ENCODE peak calls at places on chromosomes 6 and 20, in ten cellular contexts. M, G, L, J, Q, D, V, I, Z and K are unnamed samples.
A peak's percentile ranks its signal among the peaks of the same experiment; 100 is the strongest.

GRCh38 chr6:29720863-29721262 is 2.4 kb upstream of the HLA-F start:
- DNase-seq in Z (no peak), I (no peak), V (no peak), G (no peak), D (no peak), Q (no peak), M (no peak), L (no peak), J (no peak), K (no peak)

GRCh38 chr20:1656844-1657243 is 735 bp downstream of the SIRPG start:
- DNase-seq in J (no peak), L (no peak), V (no peak), Z (no peak), Q (no peak), M (no peak), D (no peak), G (no peak), I (no peak), K (no peak)

GRCh38 chr6:125728739-125729138 is 20.7 kb upstream of the HEY2 start:
- DNase-seq in M (no peak), D (no peak), L (no peak), I (no peak), V (no peak), Q (no peak), J (peak; percentile 19), G (peak; percentile 34), Z (no peak), K (no peak)

GRCh38 chr6:152575621-152576150 is 61.5 kb downstream of the SYNE1 start:
- DNase-seq in L (peak; percentile 32), V (peak; percentile 16), M (no peak), D (peak; percentile 29), Q (peak; percentile 78), Z (peak; percentile 34), G (peak; percentile 87), J (no peak), I (no peak), K (peak; percentile 59)

GRCh38 chr20:1671891-1672669 is 14.5 kb upstream of the SIRPG start:
- DNase-seq in Q (no peak), V (no peak), Z (no peak), L (no peak), J (no peak), M (no peak), D (no peak), I (no peak), G (no peak), K (no peak)

GRCh38 chr6:158517581-158517980 is 42.3 kb upstream of the TMEM181 start:
- DNase-seq in G (no peak), M (no peak), L (no peak), Q (no peak), V (peak; percentile 20), I (no peak), D (no peak), Z (no peak), J (no peak), K (no peak)

GRCh38 chr20:60011512-60012507 is 53.6 kb downstream of the CDH26 start:
- DNase-seq in J (no peak), V (no peak), G (no peak), I (no peak), L (no peak), Q (no peak), M (no peak), D (no peak), Z (no peak), K (no peak)

GRCh38 chr6:135167617-135168016 is 13.5 kb upstream of the MYB start:
- DNase-seq in G (no peak), J (no peak), V (no peak), M (no peak), L (no peak), Q (no peak), I (no peak), Z (no peak), D (no peak), K (no peak)

GRCh38 chr6:154617175-154617574 is 106.7 kb upstream of the CNKSR3 start:
- DNase-seq in Q (peak; percentile 12), I (no peak), M (no peak), D (no peak), L (no peak), G (peak; percentile 12), V (no peak), J (no peak), Z (no peak), K (no peak)

GRCh38 chr6:2913621-2914317 is 10.7 kb upstream of the SERPINB9 start:
- DNase-seq in M (no peak), D (no peak), Z (no peak), L (no peak), G (no peak), V (no peak), Q (no peak), I (no peak), J (no peak), K (no peak)

GRCh38 chr6:73452107-73452461 is at the start of gene CGAS:
- DNase-seq in J (peak; percentile 37), Q (peak; percentile 76), V (peak; percentile 49), G (peak; percentile 74), Z (peak; percentile 25), D (peak; percentile 25), M (peak; percentile 28), L (peak; percentile 62), I (peak; percentile 59), K (peak; percentile 60)

GRCh38 chr6:45493761-45494160 is 116.0 kb upstream of the SUPT3H start:
- DNase-seq in V (no peak), D (no peak), Z (no peak), G (no peak), Q (no peak), L (no peak), M (no peak), I (no peak), J (no peak), K (no peak)

GRCh38 chr20:48722737-48723191 is 105.0 kb downstream of the PREX1 start:
- DNase-seq in Q (peak; percentile 58), G (peak; percentile 84), I (peak; percentile 29), V (peak; percentile 68), Z (no peak), D (no peak), L (no peak), M (no peak), J (peak; percentile 32), K (peak; percentile 82)

GRCh38 chr6:218153-219018 is 73.9 kb upstream of the DUSP22 start:
- DNase-seq in Z (no peak), G (no peak), D (no peak), J (no peak), M (no peak), V (no peak), Q (no peak), I (no peak), L (no peak), K (no peak)

GRCh38 chr6:219019-219570 is 73.2 kb upstream of the DUSP22 start:
- DNase-seq in Q (no peak), L (no peak), J (no peak), V (no peak), G (no peak), M (no peak), I (no peak), D (no peak), Z (no peak), K (no peak)

GRCh38 chr6:219641-220198 is 72.6 kb upstream of the DUSP22 start:
- DNase-seq in L (peak; percentile 65), Z (no peak), V (peak; percentile 51), I (peak; percentile 30), Q (peak; percentile 11), J (peak; percentile 64), D (no peak), G (peak; percentile 50), M (no peak), K (peak; percentile 18)

GRCh38 chr6:215335-216034 is 76.8 kb upstream of the DUSP22 start:
- DNase-seq in L (no peak), Q (peak; percentile 2), M (peak; percentile 72), J (no peak), Z (no peak), D (no peak), I (no peak), G (no peak), V (peak; percentile 19), K (peak; percentile 14)

DNA sequence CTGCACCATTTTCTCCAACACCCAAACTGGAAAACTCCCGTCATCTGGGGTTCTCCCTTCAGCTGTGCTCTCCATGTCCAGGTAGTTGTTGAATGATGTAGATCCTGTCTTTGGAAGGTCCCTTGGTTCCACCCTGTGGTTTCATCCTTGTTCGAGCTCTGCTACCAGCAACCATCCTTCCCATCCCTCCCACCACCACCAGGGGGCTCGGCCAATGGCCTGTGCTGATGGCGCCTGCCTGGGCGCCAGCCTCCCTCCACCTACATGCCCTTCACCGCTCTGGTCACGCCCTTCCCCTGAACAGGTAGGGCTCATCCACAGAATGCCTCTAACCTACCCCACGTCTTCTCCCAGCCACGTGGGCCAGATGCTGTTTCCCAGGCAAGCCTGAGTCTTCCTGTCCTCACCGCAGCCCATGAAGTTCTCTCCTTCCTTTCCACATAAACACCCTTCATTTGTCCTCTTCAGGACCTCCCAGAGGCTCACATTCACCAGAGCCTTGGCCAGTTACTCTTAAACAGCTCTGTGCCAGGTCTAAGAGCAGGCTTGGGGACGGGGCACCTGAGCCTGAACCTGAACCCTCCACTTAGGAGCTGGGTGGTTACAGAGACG is 75.1 kb upstream of the DUSP22 start:
- DNase-seq in Z (no peak), M (no peak), I (peak; percentile 22), G (no peak), Q (no peak), L (no peak), V (no peak), J (peak; percentile 30), D (no peak), K (no peak)
- TF ChIP-seq CTCF in Z (peak; percentile 52), M (peak; percentile 39), I (peak; percentile 24), G (peak; percentile 43), Q (peak; percentile 40), L (peak; percentile 23), V (peak; percentile 58), J (peak; percentile 29), D (peak; percentile 44), K (peak; percentile 20)

GRCh38 chr20:38435555-38435939 is 419 bp upstream of the SNHG17 start:
- DNase-seq in D (no peak), J (no peak), Z (peak; percentile 59), L (no peak), V (peak; percentile 87), M (no peak), G (peak; percentile 68), I (no peak), Q (peak; percentile 67), K (peak; percentile 36)
- H3K4me3 ChIP-seq in D (no peak overlapping the region), J (no peak overlapping the region), Z (no peak overlapping the region), L (no peak overlapping the region), V (peak overlapping the region; percentile 97), M (no peak overlapping the region), G (no peak overlapping the region), I (no peak overlapping the region), Q (no peak overlapping the region), K (no peak overlapping the region)

DNA sequence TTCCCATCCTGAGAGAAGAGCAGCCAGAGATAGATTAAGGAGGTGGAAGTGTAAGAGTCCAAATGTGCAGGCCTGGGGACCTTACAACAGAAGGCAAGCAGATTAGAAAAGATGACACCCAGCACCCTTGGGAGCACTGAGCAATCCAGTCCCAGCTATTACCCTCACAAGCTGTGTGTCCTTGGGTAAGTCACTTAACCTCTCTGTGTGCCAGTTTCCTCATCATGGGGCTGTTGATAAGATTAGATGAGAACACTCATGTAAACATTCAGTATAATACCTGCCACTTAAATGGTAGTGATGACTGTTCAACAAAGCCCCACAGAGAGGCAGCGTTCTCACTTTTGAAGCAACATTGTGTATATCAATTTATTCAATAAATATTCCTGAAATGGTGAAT is 114.8 kb upstream of the CST7 start:
- DNase-seq in G (no peak), L (no peak), D (no peak), Q (no peak), Z (no peak), I (no peak), V (no peak), M (no peak), J (no peak), K (no peak)
- TF ChIP-seq CTCF in G (no peak), L (no peak), D (no peak), Q (no peak), Z (no peak), I (no peak), V (no peak), M (no peak), J (no peak), K (no peak)

GRCh38 chr6:139852484-139853140 is 478.2 kb upstream of the CITED2 start:
- DNase-seq in G (peak; percentile 78), J (peak; percentile 54), Z (peak; percentile 99), M (peak; percentile 32), D (peak; percentile 92), Q (peak; percentile 87), L (no peak), I (no peak), V (peak; percentile 52), K (peak; percentile 69)
- H3K4me3 ChIP-seq in G (no peak overlapping the region), J (no peak overlapping the region), Z (no peak overlapping the region), M (no peak overlapping the region), D (no peak overlapping the region), Q (no peak overlapping the region), L (no peak overlapping the region), I (no peak overlapping the region), V (no peak overlapping the region), K (no peak overlapping the region)